ENCODE peak calls at places on chromosomes 4 and X, in seven cellular contexts. One of them, this sample, is unnamed.
A peak's percentile ranks its signal among the peaks of the same experiment; 100 is the strongest.

GRCh38 chr4:118829107-118829506 is 6.8 kb downstream of the SEC24D start:
- DNase-seq in left ventricle myocardium inferior: no peak
- DNase-seq in IMR-90: no peak
- DNase-seq in CD8-positive, alpha-beta T cell: no peak
- DNase-seq in psoas muscle: no peak
- DNase-seq in BE2C: no peak
- DNase-seq in heart left ventricle: no peak
- DNase-seq in this sample: no peak

GRCh38 chrX:41480508-41481260 is 33.5 kb downstream of the NYX start:
- DNase-seq in left ventricle myocardium inferior: no peak
- DNase-seq in IMR-90: no peak
- DNase-seq in CD8-positive, alpha-beta T cell: no peak
- DNase-seq in psoas muscle: no peak
- DNase-seq in BE2C: no peak
- DNase-seq in heart left ventricle: no peak
- DNase-seq in this sample: no peak

GRCh38 chr4:122838034-122838433 is 11.4 kb downstream of the FGF2 start:
- DNase-seq in left ventricle myocardium inferior: no peak
- DNase-seq in IMR-90: no peak
- DNase-seq in CD8-positive, alpha-beta T cell: no peak
- DNase-seq in psoas muscle: no peak
- DNase-seq in BE2C: no peak
- DNase-seq in heart left ventricle: no peak
- DNase-seq in this sample: no peak

GRCh38 chrX:45801554-45801953 is 600.9 kb upstream of the DIPK2B start:
- DNase-seq in left ventricle myocardium inferior: no peak
- DNase-seq in IMR-90: peak; percentile 34
- DNase-seq in CD8-positive, alpha-beta T cell: no peak
- DNase-seq in psoas muscle: no peak
- DNase-seq in BE2C: no peak
- DNase-seq in heart left ventricle: no peak
- DNase-seq in this sample: no peak

GRCh38 chrX:56248492-56248891 is 16.3 kb downstream of the KLF8 start:
- DNase-seq in left ventricle myocardium inferior: peak; percentile 20
- DNase-seq in IMR-90: peak; percentile 25
- DNase-seq in CD8-positive, alpha-beta T cell: peak; percentile 50
- DNase-seq in psoas muscle: peak; percentile 34
- DNase-seq in BE2C: peak; percentile 40
- DNase-seq in heart left ventricle: no peak
- DNase-seq in this sample: peak; percentile 57

GRCh38 chr4:52573551-52573950 is 85.5 kb downstream of the USP46 start:
- DNase-seq in left ventricle myocardium inferior: no peak
- DNase-seq in IMR-90: peak; percentile 15
- DNase-seq in CD8-positive, alpha-beta T cell: no peak
- DNase-seq in psoas muscle: no peak
- DNase-seq in BE2C: no peak
- DNase-seq in heart left ventricle: no peak
- DNase-seq in this sample: no peak

GRCh38 chr4:16516796-16517413 is 290.6 kb upstream of the TAPT1 start:
- DNase-seq in left ventricle myocardium inferior: no peak
- DNase-seq in IMR-90: peak; percentile 85
- DNase-seq in CD8-positive, alpha-beta T cell: no peak
- DNase-seq in psoas muscle: no peak
- DNase-seq in BE2C: peak; percentile 86
- DNase-seq in heart left ventricle: no peak
- DNase-seq in this sample: peak; percentile 87

GRCh38 chr4:2296621-2297601 is 35.0 kb upstream of the MXD4 start:
- DNase-seq in left ventricle myocardium inferior: no peak
- DNase-seq in IMR-90: no peak
- DNase-seq in CD8-positive, alpha-beta T cell: no peak
- DNase-seq in psoas muscle: no peak
- DNase-seq in BE2C: peak; percentile 40
- DNase-seq in heart left ventricle: no peak
- DNase-seq in this sample: no peak

GRCh38 chr4:87363552-87363951 is 27.4 kb downstream of the HSD17B11 start:
- DNase-seq in left ventricle myocardium inferior: no peak
- DNase-seq in IMR-90: no peak
- DNase-seq in CD8-positive, alpha-beta T cell: no peak
- DNase-seq in psoas muscle: no peak
- DNase-seq in BE2C: no peak
- DNase-seq in heart left ventricle: no peak
- DNase-seq in this sample: no peak

GRCh38 chr4:38292529-38292928 is 332.3 kb downstream of the PTTG2 start:
- DNase-seq in left ventricle myocardium inferior: no peak
- DNase-seq in IMR-90: no peak
- DNase-seq in CD8-positive, alpha-beta T cell: no peak
- DNase-seq in psoas muscle: no peak
- DNase-seq in BE2C: no peak
- DNase-seq in heart left ventricle: no peak
- DNase-seq in this sample: no peak

GRCh38 chrX:40146471-40147398 is 49.0 kb upstream of the BCOR start:
- DNase-seq in left ventricle myocardium inferior: no peak
- DNase-seq in IMR-90: peak; percentile 46
- DNase-seq in CD8-positive, alpha-beta T cell: peak; percentile 31
- DNase-seq in psoas muscle: no peak
- DNase-seq in BE2C: peak; percentile 38
- DNase-seq in heart left ventricle: no peak
- DNase-seq in this sample: peak; percentile 73

GRCh38 chr4:27714073-27714472 is 853.4 kb downstream of the STIM2 start:
- DNase-seq in left ventricle myocardium inferior: no peak
- DNase-seq in IMR-90: peak; percentile 31
- DNase-seq in CD8-positive, alpha-beta T cell: no peak
- DNase-seq in psoas muscle: no peak
- DNase-seq in BE2C: no peak
- DNase-seq in heart left ventricle: no peak
- DNase-seq in this sample: no peak

GRCh38 chr4:17336986-17337385 is 174.9 kb downstream of the QDPR start:
- DNase-seq in left ventricle myocardium inferior: no peak
- DNase-seq in IMR-90: no peak
- DNase-seq in CD8-positive, alpha-beta T cell: no peak
- DNase-seq in psoas muscle: no peak
- DNase-seq in BE2C: no peak
- DNase-seq in heart left ventricle: no peak
- DNase-seq in this sample: no peak

GRCh38 chrX:130836447-130836846 is 66.6 kb downstream of the ENOX2 start:
- DNase-seq in left ventricle myocardium inferior: no peak
- DNase-seq in IMR-90: peak; percentile 22
- DNase-seq in CD8-positive, alpha-beta T cell: no peak
- DNase-seq in psoas muscle: no peak
- DNase-seq in BE2C: no peak
- DNase-seq in heart left ventricle: no peak
- DNase-seq in this sample: no peak

GRCh38 chrX:57083143-57083542 is 38.2 kb downstream of the SPIN2B start:
- DNase-seq in left ventricle myocardium inferior: no peak
- DNase-seq in IMR-90: no peak
- DNase-seq in CD8-positive, alpha-beta T cell: no peak
- DNase-seq in psoas muscle: no peak
- DNase-seq in BE2C: peak; percentile 10
- DNase-seq in heart left ventricle: no peak
- DNase-seq in this sample: no peak

GRCh38 chr4:11487876-11488545 is 59.3 kb upstream of the HS3ST1 start:
- DNase-seq in left ventricle myocardium inferior: no peak
- DNase-seq in IMR-90: no peak
- DNase-seq in CD8-positive, alpha-beta T cell: no peak
- DNase-seq in psoas muscle: no peak
- DNase-seq in BE2C: no peak
- DNase-seq in heart left ventricle: no peak
- DNase-seq in this sample: no peak
- H3K36me3 ChIP-seq in left ventricle myocardium inferior: no peaks in the 10 kb centered on the region
- H3K36me3 ChIP-seq in IMR-90: no peaks in the 10 kb centered on the region
- H3K36me3 ChIP-seq in CD8-positive, alpha-beta T cell: no peaks in the 10 kb centered on the region
- H3K36me3 ChIP-seq in psoas muscle: no peaks in the 10 kb centered on the region
- H3K36me3 ChIP-seq in BE2C: no peaks in the 10 kb centered on the region
- H3K36me3 ChIP-seq in heart left ventricle: no peaks in the 10 kb centered on the region
- H3K36me3 ChIP-seq in this sample: no peaks in the 10 kb centered on the region

DNA sequence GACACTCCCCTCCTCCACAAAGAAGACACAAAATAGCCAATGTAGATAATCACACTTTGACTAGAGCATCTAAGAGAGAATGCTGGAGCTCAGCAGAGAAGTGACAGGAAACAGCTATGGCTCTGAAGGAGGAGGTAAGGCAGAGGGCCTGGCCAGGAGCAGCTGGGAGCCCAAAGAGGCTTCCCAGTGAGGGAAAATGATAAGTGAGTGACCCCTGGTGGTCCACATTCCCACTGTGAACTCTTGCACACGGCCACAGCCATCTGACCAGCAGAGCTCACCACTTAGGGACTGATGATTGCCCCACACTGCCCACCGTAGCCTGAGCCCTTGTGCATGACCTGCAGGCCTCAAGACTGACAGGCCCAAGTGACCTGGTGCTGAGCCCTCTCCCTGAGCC is 162.7 kb upstream of the GALNTL6 start:
- DNase-seq in left ventricle myocardium inferior: no peak
- DNase-seq in IMR-90: no peak
- DNase-seq in CD8-positive, alpha-beta T cell: no peak
- DNase-seq in psoas muscle: no peak
- DNase-seq in BE2C: peak; percentile 43
- DNase-seq in heart left ventricle: no peak
- DNase-seq in this sample: no peak
- TF ChIP-seq CTCF in left ventricle myocardium inferior: no peak
- TF ChIP-seq CTCF in IMR-90: no peak
- TF ChIP-seq CTCF in CD8-positive, alpha-beta T cell: no peak
- TF ChIP-seq CTCF in psoas muscle: no peak
- TF ChIP-seq CTCF in BE2C: peak; percentile 52
- TF ChIP-seq CTCF in heart left ventricle: no peak
- TF ChIP-seq CTCF in this sample: no peak

DNA sequence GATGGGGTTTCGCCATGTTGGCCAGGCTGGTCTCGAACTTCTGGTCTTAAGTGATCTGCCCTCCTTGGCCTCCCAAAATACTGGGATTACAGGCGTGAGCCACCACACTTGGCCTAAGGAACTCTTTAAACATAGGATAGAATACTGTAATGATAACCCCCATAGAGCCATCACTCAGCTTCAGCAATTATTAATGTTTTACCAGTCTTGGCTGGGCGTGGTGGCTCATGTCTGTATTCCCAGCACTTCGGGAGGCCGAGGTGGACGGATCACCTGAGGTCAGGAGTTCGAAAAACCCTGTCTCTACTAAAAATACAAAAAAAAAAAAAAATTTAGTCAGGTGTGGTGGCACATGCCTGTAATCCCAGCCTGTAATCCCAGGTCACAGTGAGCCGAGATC is 15.1 kb downstream of the EIF2S3 start:
- DNase-seq in left ventricle myocardium inferior: no peak
- DNase-seq in IMR-90: no peak
- DNase-seq in CD8-positive, alpha-beta T cell: no peak
- DNase-seq in psoas muscle: no peak
- DNase-seq in BE2C: no peak
- DNase-seq in heart left ventricle: no peak
- DNase-seq in this sample: no peak
- H3K36me3 ChIP-seq in left ventricle myocardium inferior: peaks cover 76% of the 10 kb centered on the region
- H3K36me3 ChIP-seq in IMR-90: peaks cover 47% of the 10 kb centered on the region
- H3K36me3 ChIP-seq in CD8-positive, alpha-beta T cell: peaks cover 12% of the 10 kb centered on the region
- H3K36me3 ChIP-seq in psoas muscle: no peaks in the 10 kb centered on the region
- H3K36me3 ChIP-seq in BE2C: peaks cover 40% of the 10 kb centered on the region
- H3K36me3 ChIP-seq in heart left ventricle: peaks cover 85% of the 10 kb centered on the region
- H3K36me3 ChIP-seq in this sample: no peaks in the 10 kb centered on the region

GRCh38 chr4:84237008-84237407 is 262.1 kb downstream of the NKX6-1 start:
- DNase-seq in left ventricle myocardium inferior: no peak
- DNase-seq in IMR-90: no peak
- DNase-seq in CD8-positive, alpha-beta T cell: no peak
- DNase-seq in psoas muscle: no peak
- DNase-seq in BE2C: no peak
- DNase-seq in heart left ventricle: no peak
- DNase-seq in this sample: no peak

GRCh38 chr4:84235131-84235530 is 264.0 kb downstream of the NKX6-1 start:
- DNase-seq in left ventricle myocardium inferior: no peak
- DNase-seq in IMR-90: no peak
- DNase-seq in CD8-positive, alpha-beta T cell: no peak
- DNase-seq in psoas muscle: no peak
- DNase-seq in BE2C: no peak
- DNase-seq in heart left ventricle: no peak
- DNase-seq in this sample: no peak

GRCh38 chr4:84235545-84235944 is 263.5 kb downstream of the NKX6-1 start:
- DNase-seq in left ventricle myocardium inferior: no peak
- DNase-seq in IMR-90: no peak
- DNase-seq in CD8-positive, alpha-beta T cell: no peak
- DNase-seq in psoas muscle: no peak
- DNase-seq in BE2C: no peak
- DNase-seq in heart left ventricle: no peak
- DNase-seq in this sample: no peak

GRCh38 chr4:84239278-84239845 is 259.7 kb downstream of the NKX6-1 start:
- DNase-seq in left ventricle myocardium inferior: no peak
- DNase-seq in IMR-90: no peak
- DNase-seq in CD8-positive, alpha-beta T cell: no peak
- DNase-seq in psoas muscle: no peak
- DNase-seq in BE2C: no peak
- DNase-seq in heart left ventricle: no peak
- DNase-seq in this sample: peak; percentile 58

GRCh38 chr4:84238247-84239090 is 260.6 kb downstream of the NKX6-1 start:
- DNase-seq in left ventricle myocardium inferior: no peak
- DNase-seq in IMR-90: peak; percentile 21
- DNase-seq in CD8-positive, alpha-beta T cell: no peak
- DNase-seq in psoas muscle: no peak
- DNase-seq in BE2C: no peak
- DNase-seq in heart left ventricle: no peak
- DNase-seq in this sample: no peak
- TF ChIP-seq CTCF in left ventricle myocardium inferior: no peak
- TF ChIP-seq CTCF in IMR-90: no peak
- TF ChIP-seq CTCF in CD8-positive, alpha-beta T cell: no peak
- TF ChIP-seq CTCF in psoas muscle: no peak
- TF ChIP-seq CTCF in BE2C: peak; percentile 34
- TF ChIP-seq CTCF in heart left ventricle: no peak
- TF ChIP-seq CTCF in this sample: no peak

DNA sequence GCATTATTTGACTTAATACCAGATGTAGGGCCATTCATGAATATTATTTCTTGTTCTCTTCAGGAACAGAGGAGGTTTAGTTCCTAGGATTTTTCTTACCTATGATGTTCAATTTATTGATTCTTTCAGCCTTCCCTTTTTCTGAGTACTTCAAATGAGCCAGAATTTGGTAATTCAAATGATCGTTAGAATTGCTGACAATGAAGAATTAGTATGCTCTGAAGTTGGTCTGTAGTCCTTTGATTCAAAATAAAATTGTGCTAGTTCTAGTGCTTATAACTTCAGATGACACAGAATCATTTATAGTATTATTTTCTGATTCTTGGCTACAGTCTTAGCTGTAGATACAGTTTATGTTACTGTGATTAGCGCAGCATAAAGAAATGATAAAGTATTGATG is 35.2 kb upstream of the WDR17 start:
- DNase-seq in left ventricle myocardium inferior: no peak
- DNase-seq in IMR-90: no peak
- DNase-seq in CD8-positive, alpha-beta T cell: no peak
- DNase-seq in psoas muscle: no peak
- DNase-seq in BE2C: no peak
- DNase-seq in heart left ventricle: no peak
- DNase-seq in this sample: no peak
- H3K36me3 ChIP-seq in left ventricle myocardium inferior: no peaks in the 10 kb centered on the region
- H3K36me3 ChIP-seq in IMR-90: no peaks in the 10 kb centered on the region
- H3K36me3 ChIP-seq in CD8-positive, alpha-beta T cell: no peaks in the 10 kb centered on the region
- H3K36me3 ChIP-seq in psoas muscle: no peaks in the 10 kb centered on the region
- H3K36me3 ChIP-seq in BE2C: no peaks in the 10 kb centered on the region
- H3K36me3 ChIP-seq in heart left ventricle: no peaks in the 10 kb centered on the region
- H3K36me3 ChIP-seq in this sample: no peaks in the 10 kb centered on the region

GRCh38 chrX:132171478-132171877 is 43.7 kb upstream of the FRMD7 start:
- DNase-seq in left ventricle myocardium inferior: no peak
- DNase-seq in IMR-90: peak; percentile 0
- DNase-seq in CD8-positive, alpha-beta T cell: no peak
- DNase-seq in psoas muscle: no peak
- DNase-seq in BE2C: no peak
- DNase-seq in heart left ventricle: no peak
- DNase-seq in this sample: no peak
- TF ChIP-seq CTCF in left ventricle myocardium inferior: peak; percentile 41
- TF ChIP-seq CTCF in IMR-90: peak; percentile 11
- TF ChIP-seq CTCF in CD8-positive, alpha-beta T cell: no peak
- TF ChIP-seq CTCF in psoas muscle: no peak
- TF ChIP-seq CTCF in BE2C: no peak
- TF ChIP-seq CTCF in heart left ventricle: peak; percentile 15
- TF ChIP-seq CTCF in this sample: no peak